ENCODE peak calls at places on chromosomes 7 and 10, in nine cellular contexts. O is A549, R is H1, D is HCT116, X is endothelial cell of umbilical vein, Q is HepG2, V is SK-N-SH, P is GM12878, L is K562. S is an unnamed sample.

GRCh38 chr10:77949167-77949566 is 22.6 kb upstream of the DLG5 start:
- DNase-seq in O (peak), R (peak), D (peak), X (peak), Q (no peak), V (no peak), P (no peak), L (no peak), S (peak)

GRCh38 chr10:98316661-98317060 is 48.7 kb upstream of the LOXL4 start:
- DNase-seq in O (no peak), R (no peak), D (no peak), X (peak), Q (no peak), V (no peak), P (no peak), L (no peak), S (peak)

GRCh38 chr10:76149602-76150138 is 718.2 kb downstream of the LRMDA start:
- DNase-seq in O (no peak), R (peak), D (no peak), X (no peak), Q (no peak), V (no peak), P (no peak), L (no peak), S (no peak)

GRCh38 chr10:127537924-127538323 is 11.2 kb upstream of the NPS start:
- DNase-seq in O (no peak), R (no peak), D (no peak), X (no peak), Q (no peak), V (no peak), P (no peak), L (no peak), S (no peak)

GRCh38 chr10:22853906-22854447 is 73.9 kb upstream of the ARMC3 start:
- DNase-seq in O (no peak), R (no peak), D (no peak), X (no peak), Q (no peak), V (no peak), P (no peak), L (no peak), S (no peak)

GRCh38 chr10:79029478-79030390 is 39.0 kb upstream of the ZMIZ1 start:
- DNase-seq in O (no peak), R (no peak), D (no peak), X (no peak), Q (no peak), V (no peak), P (no peak), L (no peak), S (no peak)

GRCh38 chr7:2978403-2978802 is 65.3 kb downstream of the CARD11 start:
- DNase-seq in O (no peak), R (peak), D (no peak), X (no peak), Q (no peak), V (no peak), P (peak), L (no peak), S (peak)

GRCh38 chr7:156993021-156993924 is 17.2 kb downstream of the MNX1 start:
- DNase-seq in O (no peak), R (peak), D (no peak), X (no peak), Q (no peak), V (peak), P (no peak), L (no peak), S (no peak)

GRCh38 chr10:113736576-113736975 is 14.9 kb upstream of the PLEKHS1 start:
- DNase-seq in O (no peak), R (no peak), D (no peak), X (no peak), Q (no peak), V (no peak), P (no peak), L (no peak), S (no peak)

GRCh38 chr10:105398202-105398601 is 757.1 kb downstream of the SORCS3 start:
- DNase-seq in O (no peak), R (no peak), D (no peak), X (no peak), Q (no peak), V (peak), P (no peak), L (no peak), S (no peak)

GRCh38 chr7:28207486-28208158 is 27.0 kb upstream of the JAZF1 start:
- DNase-seq in O (no peak), R (no peak), D (no peak), X (peak), Q (no peak), V (no peak), P (peak), L (no peak), S (peak)
- TF ChIP-seq MAX in O (no peak), R (no peak), D (no peak), X (no peak), Q (no peak), V (no peak), P (no peak), L (no peak), S (no peak)

GRCh38 chr7:17941171-17941490 is 837 bp upstream of the SNX13 start:
- DNase-seq in O (peak), R (no peak), D (no peak), X (no peak), Q (peak), V (peak), P (no peak), L (no peak), S (no peak)

GRCh38 chr7:17939670-17940301 is 508 bp downstream of the SNX13 start:
- DNase-seq in O (peak), R (peak), D (no peak), X (peak), Q (peak), V (peak), P (no peak), L (peak), S (peak)

GRCh38 chr7:17942231-17942630 is 1.9 kb upstream of the SNX13 start:
- DNase-seq in O (no peak), R (no peak), D (no peak), X (no peak), Q (no peak), V (no peak), P (no peak), L (no peak), S (no peak)

GRCh38 chr7:17939111-17939669 is 1.1 kb downstream of the SNX13 start:
- DNase-seq in O (peak), R (no peak), D (no peak), X (peak), Q (peak), V (no peak), P (no peak), L (no peak), S (no peak)

DNA sequence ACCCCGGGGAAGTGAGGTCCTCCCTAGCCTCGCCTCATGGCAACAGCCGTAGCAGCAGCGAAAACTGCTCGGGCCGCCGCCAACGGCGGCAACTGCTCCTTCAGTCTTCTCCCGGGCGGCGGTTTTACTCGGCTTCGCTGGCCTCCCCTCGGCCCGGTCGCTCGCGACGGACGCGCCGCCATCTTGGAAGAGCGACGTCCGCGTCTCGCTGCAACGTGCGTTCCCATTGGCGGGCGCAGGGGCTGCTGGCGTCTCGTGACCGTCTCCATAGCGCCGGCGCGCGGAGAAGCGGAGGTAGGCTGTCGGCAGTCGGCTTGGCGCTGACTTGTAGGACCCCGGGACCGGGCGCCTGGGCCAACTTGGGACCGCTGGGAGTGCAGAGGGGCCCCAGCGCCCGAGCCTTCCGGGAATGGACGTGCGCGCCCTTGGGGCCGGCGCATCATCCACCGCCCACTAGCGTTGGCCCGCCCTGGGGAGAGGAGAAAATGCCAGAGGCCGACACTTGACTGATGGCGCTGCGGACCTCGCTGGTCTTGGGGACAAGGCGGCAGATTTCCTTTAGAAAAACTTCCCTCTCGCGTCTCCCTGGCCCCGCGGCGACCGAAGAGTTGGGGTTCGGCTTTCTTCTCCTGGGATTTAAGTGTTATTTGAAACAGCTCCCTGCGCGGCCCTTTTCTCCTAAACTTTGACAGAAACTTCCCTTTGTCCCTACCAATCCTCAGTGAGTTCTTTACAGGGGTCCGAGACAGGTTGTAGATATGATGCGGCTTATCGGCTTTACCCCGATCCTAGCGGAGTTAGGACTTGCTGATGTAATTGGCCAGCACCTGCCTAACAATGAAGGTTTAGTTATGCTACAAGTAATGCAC is at the start of gene SNX13:
- DNase-seq in O (peak), R (peak), D (peak), X (peak), Q (peak), V (peak), P (peak), L (peak), S (peak)
- TF ChIP-seq CTCF in O (peak), R (peak), D (no peak), X (peak), Q (peak), V (peak), P (peak), L (peak), S (peak)

DNA sequence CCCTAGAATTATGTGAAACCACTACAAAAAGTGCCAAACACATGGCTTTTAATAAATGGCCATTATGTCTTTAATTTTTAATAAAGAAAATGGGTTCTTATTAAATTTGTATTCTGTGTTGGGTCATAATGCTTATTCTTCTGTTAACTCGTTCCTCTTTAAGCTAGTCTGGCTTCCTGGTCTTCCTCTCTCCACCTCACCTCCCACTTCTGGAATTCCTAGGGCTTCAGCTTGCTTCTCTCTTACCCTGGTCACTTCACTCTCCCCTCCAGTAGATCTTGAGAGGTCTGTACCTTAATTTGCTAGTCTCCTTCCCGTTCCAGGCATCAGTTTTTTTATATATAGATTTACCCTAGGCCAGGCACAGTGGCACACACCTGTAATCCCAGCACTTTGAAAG is 111.2 kb downstream of the RALA start:
- DNase-seq in O (no peak), R (no peak), D (no peak), X (no peak), Q (no peak), V (no peak), P (no peak), L (no peak), S (no peak)
- H3K4me3 ChIP-seq in O (peak), R (no peak), D (peak), X (no peak), Q (no peak), V (peak), P (peak), L (no peak), S (peak)

GRCh38 chr10:6328708-6329423 is 126.1 kb downstream of the PFKFB3 start:
- DNase-seq in O (no peak), R (no peak), D (no peak), X (no peak), Q (no peak), V (no peak), P (no peak), L (no peak), S (no peak)

GRCh38 chr10:6322805-6323204 is 120.1 kb downstream of the PFKFB3 start:
- DNase-seq in O (no peak), R (no peak), D (no peak), X (no peak), Q (no peak), V (no peak), P (no peak), L (no peak), S (no peak)

GRCh38 chr10:6333973-6334372 is 131.2 kb downstream of the PFKFB3 start:
- DNase-seq in O (no peak), R (no peak), D (no peak), X (no peak), Q (no peak), V (no peak), P (no peak), L (no peak), S (no peak)

GRCh38 chr10:6333086-6333485 is 130.4 kb downstream of the PFKFB3 start:
- DNase-seq in O (no peak), R (no peak), D (no peak), X (no peak), Q (no peak), V (no peak), P (no peak), L (no peak), S (no peak)

GRCh38 chr10:6327906-6328707 is 125.4 kb downstream of the PFKFB3 start:
- DNase-seq in O (no peak), R (no peak), D (no peak), X (no peak), Q (no peak), V (no peak), P (no peak), L (no peak), S (no peak)
- TF ChIP-seq MAX in O (no peak), R (no peak), D (no peak), X (no peak), Q (no peak), V (no peak), P (no peak), L (no peak), S (no peak)

GRCh38 chr7:78038465-78039080 is 240.0 kb downstream of the PHTF2 start:
- DNase-seq in O (no peak), R (no peak), D (no peak), X (no peak), Q (no peak), V (no peak), P (no peak), L (no peak), S (no peak)
- TF ChIP-seq CTCF in O (no peak), R (peak), D (no peak), X (no peak), Q (no peak), V (no peak), P (no peak), L (no peak), S (no peak)

DNA sequence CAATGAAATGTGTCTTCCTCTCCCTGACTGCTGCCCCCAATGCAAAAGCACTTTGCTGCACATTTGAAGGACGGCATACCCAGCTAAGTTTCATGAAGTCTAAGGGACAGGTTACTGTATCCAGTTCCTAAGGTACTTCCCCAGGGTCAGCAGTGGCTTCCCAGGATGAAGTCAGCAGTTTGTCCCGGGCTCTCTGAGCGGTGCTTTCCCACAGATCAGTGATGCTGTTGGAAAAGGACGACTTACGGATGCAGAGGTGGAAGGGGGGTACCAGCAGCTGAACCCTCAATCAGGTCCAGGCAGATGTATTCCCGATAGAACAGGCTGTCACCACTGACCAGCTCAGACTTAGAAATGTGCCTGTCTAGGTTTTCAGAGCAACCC is 303.5 kb downstream of the PRPF18 start:
- DNase-seq in O (no peak), R (no peak), D (no peak), X (peak), Q (no peak), V (no peak), P (no peak), L (no peak), S (no peak)
- H3K4me3 ChIP-seq in O (no peak), R (peak), D (no peak), X (peak), Q (no peak), V (peak), P (no peak), L (no peak), S (no peak)

DNA sequence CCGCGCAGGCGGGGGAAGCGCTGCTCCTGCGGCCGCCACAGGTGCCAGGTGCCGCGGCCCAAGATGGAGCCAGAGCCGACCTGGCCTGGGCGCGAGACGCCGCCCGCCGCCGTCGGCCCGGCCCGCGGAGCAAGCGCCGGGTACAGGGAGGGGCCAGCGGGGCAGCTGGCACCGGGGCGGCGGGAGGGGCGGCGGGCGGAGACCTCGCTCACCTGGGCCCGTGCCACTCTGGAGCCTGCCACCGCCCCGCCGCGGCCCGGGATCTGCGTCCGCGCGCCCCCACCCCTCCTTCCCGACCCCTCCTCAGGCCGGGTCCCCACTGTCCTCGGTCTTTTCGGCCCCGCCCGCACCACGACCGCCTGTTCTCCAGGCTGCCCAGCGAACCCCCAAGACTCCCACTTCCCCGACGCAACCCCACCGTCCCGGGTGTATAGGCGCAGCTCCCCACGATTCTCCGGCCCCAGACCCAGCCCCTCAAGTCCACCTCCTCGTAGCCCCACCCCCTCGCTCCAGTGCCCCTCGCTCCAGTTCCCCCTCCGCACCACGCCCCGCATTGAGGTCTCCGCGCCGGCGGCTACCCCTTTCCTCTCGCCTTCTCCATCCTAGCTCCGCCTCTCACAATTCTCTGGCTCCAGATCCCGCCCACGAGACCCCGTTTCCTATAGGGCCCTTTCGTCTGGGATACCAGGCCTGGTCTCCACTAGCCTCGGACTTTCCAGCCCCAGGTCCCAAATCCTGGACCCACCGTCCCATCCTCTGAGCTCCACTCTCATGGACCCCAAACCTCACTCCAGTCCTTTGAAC is at the start of gene GPRIN2:
- DNase-seq in O (no peak), R (peak), D (no peak), X (no peak), Q (no peak), V (peak), P (no peak), L (no peak), S (no peak)
- TF ChIP-seq MAX in O (no peak), R (no peak), D (no peak), X (no peak), Q (no peak), V (no peak), P (no peak), L (no peak), S (no peak)

GRCh38 chr10:117541909-117542705 is 439 bp upstream of the EMX2 start:
- DNase-seq in O (peak), R (peak), D (no peak), X (no peak), Q (no peak), V (peak), P (no peak), L (peak), S (no peak)

GRCh38 chr10:117543999-117544728 is 1.6 kb downstream of the EMX2 start:
- DNase-seq in O (no peak), R (no peak), D (no peak), X (no peak), Q (no peak), V (no peak), P (no peak), L (no peak), S (no peak)

GRCh38 chr10:117542706-117543244 is at the start of gene EMX2:
- DNase-seq in O (no peak), R (no peak), D (no peak), X (no peak), Q (no peak), V (no peak), P (no peak), L (no peak), S (no peak)

GRCh38 chr10:117544729-117545140 is 2.2 kb downstream of the EMX2 start:
- DNase-seq in O (no peak), R (no peak), D (no peak), X (no peak), Q (no peak), V (no peak), P (no peak), L (no peak), S (no peak)

DNA sequence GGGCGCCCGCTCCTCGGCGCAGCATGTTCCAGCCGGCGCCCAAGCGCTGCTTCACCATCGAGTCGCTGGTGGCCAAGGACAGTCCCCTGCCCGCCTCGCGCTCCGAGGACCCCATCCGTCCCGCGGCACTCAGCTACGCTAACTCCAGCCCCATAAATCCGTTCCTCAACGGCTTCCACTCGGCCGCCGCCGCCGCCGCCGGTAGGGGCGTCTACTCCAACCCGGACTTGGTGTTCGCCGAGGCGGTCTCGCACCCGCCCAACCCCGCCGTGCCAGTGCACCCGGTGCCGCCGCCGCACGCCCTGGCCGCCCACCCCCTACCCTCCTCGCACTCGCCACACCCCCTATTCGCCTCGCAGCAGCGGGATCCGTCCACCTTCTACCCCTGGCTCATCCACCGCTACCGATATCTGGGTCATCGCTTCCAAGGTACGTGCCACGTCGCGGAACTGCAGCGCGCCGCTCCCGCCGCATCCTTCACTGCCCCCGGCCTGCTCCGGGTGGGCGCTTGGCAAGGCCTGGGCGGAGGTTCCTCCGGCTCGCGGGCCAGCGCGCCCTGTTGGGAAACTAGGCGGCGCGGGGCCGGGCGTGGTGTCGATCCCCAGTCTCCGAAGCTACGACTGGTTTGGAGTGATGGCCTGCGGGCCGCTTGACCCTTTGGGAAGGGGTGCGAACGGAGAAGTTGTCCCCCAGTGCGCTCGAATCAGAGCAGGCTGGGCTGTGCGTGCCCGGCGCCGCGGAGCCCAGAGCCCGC is 876 bp downstream of the EMX2 start:
- DNase-seq in O (no peak), R (peak), D (no peak), X (no peak), Q (no peak), V (peak), P (no peak), L (no peak), S (no peak)
- TF ChIP-seq CTCF in O (no peak), R (no peak), D (no peak), X (peak), Q (no peak), V (peak), P (no peak), L (no peak), S (no peak)

S was measured in NB4.